ENCODE peak calls at places on chromosome 2, in five cellular contexts. K is lower lobe of right lung, Y is heart left ventricle, F is fibroblast of lung, B is WERI-Rb-1. X is an unnamed sample.

GRCh38 chr2:85266424-85267041 is 61.3 kb downstream of the TGOLN2 start:
- DNase-seq in K (peak; percentile 83), Y (peak; percentile 77), F (peak; percentile 67), B (peak; percentile 78), X (peak; percentile 42)

GRCh38 chr2:43300781-43301586 is 74.6 kb upstream of the ZFP36L2 start:
- DNase-seq in K (no peak), Y (no peak), F (no peak), B (no peak), X (peak; percentile 69)

GRCh38 chr2:161077367-161078210 is 82.6 kb upstream of the TANK start:
- DNase-seq in K (no peak), Y (peak; percentile 30), F (peak; percentile 76), B (no peak), X (peak; percentile 3)

GRCh38 chr2:45055261-45055660 is 46.0 kb upstream of the SIX2 start:
- DNase-seq in K (no peak), Y (no peak), F (no peak), B (no peak), X (no peak)

GRCh38 chr2:109013046-109013445 is 24.0 kb upstream of the EDAR start:
- DNase-seq in K (no peak), Y (no peak), F (no peak), B (no peak), X (no peak)

GRCh38 chr2:23411752-23412431 is 26.9 kb downstream of the KLHL29 start:
- DNase-seq in K (no peak), Y (no peak), F (peak; percentile 91), B (no peak), X (peak; percentile 66)

GRCh38 chr2:14427982-14428567 is 204.4 kb upstream of the LRATD1 start:
- DNase-seq in K (no peak), Y (peak; percentile 33), F (peak; percentile 83), B (no peak), X (peak; percentile 54)

GRCh38 chr2:239938651-239939486 is 86.3 kb downstream of the NDUFA10 start:
- DNase-seq in K (peak; percentile 41), Y (peak; percentile 17), F (no peak), B (peak; percentile 7), X (no peak)

GRCh38 chr2:36450466-36451196 is 95.1 kb downstream of the CRIM1 start:
- DNase-seq in K (no peak), Y (no peak), F (peak; percentile 79), B (no peak), X (peak; percentile 72)

GRCh38 chr2:241937297-241937696 is 67.8 kb downstream of the RTP5 start:
- DNase-seq in K (no peak), Y (no peak), F (no peak), B (no peak), X (no peak)

GRCh38 chr2:28142403-28142802 is 250.3 kb upstream of the FOSL2 start:
- DNase-seq in K (no peak), Y (no peak), F (peak; percentile 46), B (no peak), X (no peak)

GRCh38 chr2:37201766-37202165 is 5.5 kb downstream of the CEBPZOS start:
- DNase-seq in K (no peak), Y (no peak), F (no peak), B (no peak), X (no peak)

GRCh38 chr2:22890142-22890541 is 494.8 kb upstream of the KLHL29 start:
- DNase-seq in K (no peak), Y (no peak), F (no peak), B (peak; percentile 21), X (no peak)

GRCh38 chr2:74374509-74375205 is 5.5 kb downstream of the DCTN1 start:
- DNase-seq in K (peak; percentile 65), Y (peak; percentile 86), F (peak; percentile 54), B (peak; percentile 94), X (no peak)

GRCh38 chr2:54366487-54367280 is 89.4 kb upstream of the SPTBN1 start:
- DNase-seq in K (no peak), Y (no peak), F (no peak), B (no peak), X (no peak)

GRCh38 chr2:208069186-208069585 is 43.9 kb upstream of the PLEKHM3 start:
- DNase-seq in K (no peak), Y (no peak), F (no peak), B (no peak), X (no peak)

GRCh38 chr2:143807677-143808076 is 678.5 kb downstream of the ARHGAP15 start:
- DNase-seq in K (no peak), Y (peak; percentile 20), F (peak; percentile 41), B (no peak), X (no peak)

GRCh38 chr2:20609349-20609994 is 41.4 kb downstream of the HS1BP3 start:
- DNase-seq in K (peak; percentile 30), Y (no peak), F (peak; percentile 76), B (peak; percentile 9), X (peak; percentile 63)

GRCh38 chr2:237932731-237933131 is 34.1 kb upstream of the UBE2F start:
- DNase-seq in K (no peak), Y (no peak), F (peak; percentile 95), B (no peak), X (peak; percentile 62)

GRCh38 chr2:206004004-206004693 is 81.8 kb downstream of the INO80D start:
- DNase-seq in K (no peak), Y (no peak), F (no peak), B (peak; percentile 64), X (peak; percentile 3)

GRCh38 chr2:39379643-39380524 is 57.2 kb downstream of the MAP4K3 start:
- DNase-seq in K (no peak), Y (no peak), F (peak; percentile 81), B (no peak), X (no peak)

GRCh38 chr2:47569658-47570398 is 166.9 kb downstream of the MSH2 start:
- DNase-seq in K (no peak), Y (no peak), F (no peak), B (peak; percentile 53), X (peak; percentile 5)

GRCh38 chr2:33378551-33379220 is 97.8 kb upstream of the RASGRP3 start:
- DNase-seq in K (no peak), Y (no peak), F (no peak), B (no peak), X (no peak)

GRCh38 chr2:212451786-212452200 is 86.8 kb downstream of the ERBB4 start:
- DNase-seq in K (no peak), Y (no peak), F (peak; percentile 2), B (no peak), X (no peak)

GRCh38 chr2:45170191-45170975 is 161.1 kb upstream of the SIX2 start:
- DNase-seq in K (no peak), Y (no peak), F (no peak), B (no peak), X (peak; percentile 13)

GRCh38 chr2:80464275-80464674 is 159.7 kb upstream of the LRRTM1 start:
- DNase-seq in K (no peak), Y (no peak), F (no peak), B (no peak), X (no peak)

GRCh38 chr2:67510745-67511144 is 113.6 kb downstream of the ETAA1 start:
- DNase-seq in K (no peak), Y (no peak), F (peak; percentile 64), B (no peak), X (no peak)

GRCh38 chr2:170361359-170361936 is 183.5 kb downstream of the MYO3B start:
- DNase-seq in K (no peak), Y (no peak), F (peak; percentile 61), B (peak; percentile 60), X (peak; percentile 17)

GRCh38 chr2:237791977-237792727 is 6.4 kb upstream of the RBM44 start:
- DNase-seq in K (no peak), Y (no peak), F (no peak), B (no peak), X (no peak)

GRCh38 chr2:197782121-197782520 is 3.0 kb downstream of the BOLL start:
- DNase-seq in K (no peak), Y (no peak), F (no peak), B (no peak), X (no peak)

GRCh38 chr2:197786010-197786877 is 1.1 kb upstream of the BOLL start:
- DNase-seq in K (peak; percentile 59), Y (peak; percentile 37), F (no peak), B (no peak), X (no peak)

GRCh38 chr2:197779261-197779660 is 5.9 kb downstream of the BOLL start:
- DNase-seq in K (no peak), Y (no peak), F (no peak), B (no peak), X (no peak)

DNA sequence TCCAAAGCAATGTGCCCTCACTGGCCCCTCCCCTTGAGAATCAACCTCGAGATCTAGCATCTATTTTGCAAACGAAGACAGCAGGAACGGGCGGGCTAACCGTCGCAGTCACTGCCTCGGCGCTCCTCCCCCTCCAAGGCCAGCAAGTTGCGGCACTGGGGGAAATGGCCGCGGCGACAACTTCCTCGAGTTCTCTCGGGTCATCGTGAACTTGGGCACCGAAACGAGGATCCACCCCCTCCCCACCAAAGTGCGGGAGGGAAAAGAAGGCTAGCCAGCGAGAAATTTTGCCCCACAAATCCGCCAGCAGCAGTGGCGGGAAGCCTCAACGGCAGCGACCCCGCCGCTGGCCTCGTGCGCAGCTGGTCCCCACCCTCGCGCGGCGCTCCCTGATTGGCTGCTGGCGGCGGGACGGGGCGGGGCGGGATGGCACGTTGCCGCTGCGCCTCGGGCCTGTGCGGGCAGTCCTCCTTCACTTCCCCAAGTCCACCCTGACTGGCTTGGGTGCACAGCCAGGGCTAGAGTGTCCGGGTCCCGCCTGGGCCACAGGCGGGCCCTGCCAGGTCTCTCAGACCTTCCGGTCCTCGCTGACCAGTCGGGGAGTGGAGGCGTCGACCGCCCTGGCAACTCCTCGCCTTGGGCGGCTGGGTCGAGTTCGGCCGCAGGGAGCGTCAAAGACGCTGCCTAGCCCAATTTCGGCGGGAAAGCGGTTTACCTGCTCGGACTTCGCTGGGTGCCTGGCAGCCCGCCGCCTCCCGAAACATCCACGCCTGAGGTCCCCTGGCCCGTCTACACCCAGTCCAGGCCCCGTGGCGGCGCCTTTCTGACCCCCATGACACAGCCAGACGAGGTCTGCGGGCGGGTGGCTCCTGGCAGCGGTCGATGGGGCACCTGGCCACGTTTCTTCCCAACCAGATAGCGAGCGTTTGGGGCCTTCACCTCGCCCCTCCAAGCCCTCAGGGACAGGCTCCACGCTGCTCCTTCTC is at the start of gene BOLL:
- DNase-seq in K (no peak), Y (no peak), F (no peak), B (no peak), X (no peak)
- H3K4me3 ChIP-seq in K (peak within 1 kb of the TSS; percentile 53), Y (peak within 1 kb of the TSS; percentile 52), F (no peak within 1 kb of the TSS), B (no peak within 1 kb of the TSS), X (no peak within 1 kb of the TSS)

GRCh38 chr2:230430957-230431635 is 15.1 kb downstream of the SP100 start:
- DNase-seq in K (no peak), Y (no peak), F (no peak), B (no peak), X (no peak)
- H3K9me3 ChIP-seq in K (peaks cover 8% of the 10 kb centered on the region), Y (peaks cover 18% of the 10 kb centered on the region), F (no peaks in the 10 kb centered on the region), B (no peaks in the 10 kb centered on the region), X (peaks cover 21% of the 10 kb centered on the region)

GRCh38 chr2:234980476-234981187 is 28.8 kb downstream of the SH3BP4 start:
- DNase-seq in K (no peak), Y (no peak), F (no peak), B (no peak), X (no peak)
- H3K4me3 ChIP-seq in K (peak overlapping the region; percentile 35), Y (no peak overlapping the region), F (no peak overlapping the region), B (no peak overlapping the region), X (no peak overlapping the region)

GRCh38 chr2:217795067-217795466 is 207.7 kb downstream of the TNS1 start:
- DNase-seq in K (no peak), Y (no peak), F (no peak), B (no peak), X (no peak)

GRCh38 chr2:217793566-217794132 is 209.1 kb downstream of the TNS1 start:
- DNase-seq in K (no peak), Y (no peak), F (no peak), B (no peak), X (no peak)

GRCh38 chr2:217792611-217793527 is 209.9 kb downstream of the TNS1 start:
- DNase-seq in K (no peak), Y (no peak), F (peak; percentile 31), B (no peak), X (no peak)

GRCh38 chr2:217795706-217796465 is 206.9 kb downstream of the TNS1 start:
- DNase-seq in K (no peak), Y (no peak), F (no peak), B (no peak), X (no peak)

GRCh38 chr2:217794133-217794986 is 208.4 kb downstream of the TNS1 start:
- DNase-seq in K (no peak), Y (no peak), F (no peak), B (no peak), X (no peak)
- H3K9me3 ChIP-seq in K (no peaks in the 10 kb centered on the region), Y (no peaks in the 10 kb centered on the region), F (no peaks in the 10 kb centered on the region), B (no peaks in the 10 kb centered on the region), X (no peaks in the 10 kb centered on the region)